ENCODE peak calls at places on chromosome 18, in six cellular contexts. Y is NCI-H446 treated with DMSO at 0.1 percent for 48 hours; R is tibial artery; Q is stimulated activated naive CD8-positive, alpha-beta T cell treated with anti-CD3 and anti-CD28 coated beads, Interleukin-15, Interleukin-2, amounts not matched to agents 100 U/mL and 50 U/mL, for 24 hours; P is NCI-H1694 treated with DMSO at 0.1 percent for 48 hours; C is GM13976. B is an unnamed sample.

GRCh38 chr18:741931-742512 is 29.6 kb upstream of the ENOSF1 start:
- DNase-seq in Y (peak), R (no peak), Q (no peak), P (peak), C (peak), B (no peak)

GRCh38 chr18:44715841-44716240 is 35.2 kb downstream of the SETBP1 start:
- DNase-seq in Y (peak), R (no peak), Q (no peak), P (peak), C (no peak), B (no peak)

GRCh38 chr18:31657823-31658669 is 26.3 kb downstream of the B4GALT6 start:
- DNase-seq in Y (no peak), R (no peak), Q (peak), P (no peak), C (peak), B (no peak)

GRCh38 chr18:67386028-67386427 is 130.5 kb downstream of the DSEL start:
- DNase-seq in Y (no peak), R (no peak), Q (no peak), P (no peak), C (no peak), B (no peak)

GRCh38 chr18:53819174-53819573 is 405.3 kb downstream of the MBD2 start:
- DNase-seq in Y (peak), R (no peak), Q (no peak), P (no peak), C (no peak), B (no peak)

GRCh38 chr18:77262655-77263470 is 13.2 kb downstream of the GALR1 start:
- DNase-seq in Y (no peak), R (no peak), Q (no peak), P (no peak), C (no peak), B (no peak)

GRCh38 chr18:74115046-74115445 is 32.6 kb downstream of the FBXO15 start:
- DNase-seq in Y (no peak), R (no peak), Q (no peak), P (no peak), C (no peak), B (no peak)

GRCh38 chr18:49613741-49614151 is 51.9 kb downstream of the LIPG start:
- DNase-seq in Y (no peak), R (no peak), Q (no peak), P (no peak), C (no peak), B (no peak)

GRCh38 chr18:42578781-42579180 is 536.7 kb downstream of the RIT2 start:
- DNase-seq in Y (peak), R (no peak), Q (no peak), P (no peak), C (no peak), B (no peak)

GRCh38 chr18:8232791-8233190 is 376.4 kb upstream of the RAB12 start:
- DNase-seq in Y (no peak), R (no peak), Q (no peak), P (no peak), C (no peak), B (no peak)

GRCh38 chr18:78721281-78721949 is 258.2 kb upstream of the SALL3 start:
- DNase-seq in Y (no peak), R (no peak), Q (no peak), P (no peak), C (no peak), B (no peak)

GRCh38 chr18:27750014-27750413 is 426.9 kb downstream of the CDH2 start:
- DNase-seq in Y (no peak), R (no peak), Q (no peak), P (peak), C (peak), B (no peak)

GRCh38 chr18:45764000-45764686 is 40.2 kb downstream of the SLC14A1 start:
- DNase-seq in Y (no peak), R (no peak), Q (no peak), P (no peak), C (no peak), B (no peak)

B was measured in uterus.